ENCODE peak calls at places on chromosomes 3 and 15, in eight cellular contexts. One of them, this sample, is unnamed.
A peak's percentile ranks its signal among the peaks of the same experiment; 100 is the strongest.

GRCh38 chr15:68337826-68338225 is 60.3 kb downstream of the FEM1B start:
- DNase-seq in adrenal gland: peak; percentile 48
- DNase-seq in AG04450: no peak
- DNase-seq in cardiac muscle cell: no peak
- DNase-seq in tibial artery: peak; percentile 91
- DNase-seq in sigmoid colon: no peak
- DNase-seq in brain microvascular endothelial cell: no peak
- DNase-seq in upper lobe of right lung: no peak
- DNase-seq in this sample: peak; percentile 42

GRCh38 chr15:90607361-90607760 is 77.6 kb downstream of the CRTC3 start:
- DNase-seq in adrenal gland: no peak
- DNase-seq in AG04450: no peak
- DNase-seq in cardiac muscle cell: no peak
- DNase-seq in tibial artery: no peak
- DNase-seq in sigmoid colon: no peak
- DNase-seq in brain microvascular endothelial cell: no peak
- DNase-seq in upper lobe of right lung: no peak
- DNase-seq in this sample: no peak

GRCh38 chr3:158108596-158108995 is 1.3 kb upstream of the RSRC1 start:
- DNase-seq in adrenal gland: no peak
- DNase-seq in AG04450: no peak
- DNase-seq in cardiac muscle cell: no peak
- DNase-seq in tibial artery: no peak
- DNase-seq in sigmoid colon: no peak
- DNase-seq in brain microvascular endothelial cell: no peak
- DNase-seq in upper lobe of right lung: no peak
- DNase-seq in this sample: no peak

GRCh38 chr3:40312661-40313226 is 3.2 kb downstream of the EIF1B start:
- DNase-seq in adrenal gland: no peak
- DNase-seq in AG04450: no peak
- DNase-seq in cardiac muscle cell: peak; percentile 43
- DNase-seq in tibial artery: no peak
- DNase-seq in sigmoid colon: no peak
- DNase-seq in brain microvascular endothelial cell: no peak
- DNase-seq in upper lobe of right lung: no peak
- DNase-seq in this sample: no peak

GRCh38 chr3:47425383-47425778 is 44.6 kb downstream of the PTPN23 start:
- DNase-seq in adrenal gland: no peak
- DNase-seq in AG04450: no peak
- DNase-seq in cardiac muscle cell: no peak
- DNase-seq in tibial artery: peak; percentile 53
- DNase-seq in sigmoid colon: no peak
- DNase-seq in brain microvascular endothelial cell: no peak
- DNase-seq in upper lobe of right lung: no peak
- DNase-seq in this sample: no peak

GRCh38 chr3:47128110-47128509 is 35.8 kb downstream of the SETD2 start:
- DNase-seq in adrenal gland: no peak
- DNase-seq in AG04450: no peak
- DNase-seq in cardiac muscle cell: no peak
- DNase-seq in tibial artery: no peak
- DNase-seq in sigmoid colon: no peak
- DNase-seq in brain microvascular endothelial cell: no peak
- DNase-seq in upper lobe of right lung: no peak
- DNase-seq in this sample: no peak

GRCh38 chr15:94229591-94230365 is 1.6 kb upstream of the MCTP2 start:
- DNase-seq in adrenal gland: no peak
- DNase-seq in AG04450: no peak
- DNase-seq in cardiac muscle cell: no peak
- DNase-seq in tibial artery: no peak
- DNase-seq in sigmoid colon: no peak
- DNase-seq in brain microvascular endothelial cell: no peak
- DNase-seq in upper lobe of right lung: no peak
- DNase-seq in this sample: no peak

GRCh38 chr3:111923095-111923771 is 55.6 kb upstream of the ABHD10 start:
- DNase-seq in adrenal gland: no peak
- DNase-seq in AG04450: no peak
- DNase-seq in cardiac muscle cell: no peak
- DNase-seq in tibial artery: no peak
- DNase-seq in sigmoid colon: no peak
- DNase-seq in brain microvascular endothelial cell: no peak
- DNase-seq in upper lobe of right lung: no peak
- DNase-seq in this sample: no peak

GRCh38 chr15:23073890-23074631 is 34.7 kb upstream of the TUBGCP5 start:
- DNase-seq in adrenal gland: no peak
- DNase-seq in AG04450: no peak
- DNase-seq in cardiac muscle cell: no peak
- DNase-seq in tibial artery: no peak
- DNase-seq in sigmoid colon: no peak
- DNase-seq in brain microvascular endothelial cell: no peak
- DNase-seq in upper lobe of right lung: peak; percentile 71
- DNase-seq in this sample: no peak

GRCh38 chr3:190883973-190884832 is 21.7 kb upstream of the GMNC start:
- DNase-seq in adrenal gland: peak; percentile 67
- DNase-seq in AG04450: peak; percentile 38
- DNase-seq in cardiac muscle cell: peak; percentile 72
- DNase-seq in tibial artery: no peak
- DNase-seq in sigmoid colon: no peak
- DNase-seq in brain microvascular endothelial cell: peak; percentile 65
- DNase-seq in upper lobe of right lung: no peak
- DNase-seq in this sample: no peak

GRCh38 chr15:80776420-80777045 is 2.6 kb upstream of the CEMIP start:
- DNase-seq in adrenal gland: peak; percentile 86
- DNase-seq in AG04450: peak; percentile 48
- DNase-seq in cardiac muscle cell: peak; percentile 87
- DNase-seq in tibial artery: peak; percentile 76
- DNase-seq in sigmoid colon: peak; percentile 82
- DNase-seq in brain microvascular endothelial cell: peak; percentile 80
- DNase-seq in upper lobe of right lung: peak; percentile 70
- DNase-seq in this sample: peak; percentile 77

GRCh38 chr3:46575577-46576222 is 9.6 kb upstream of the LRRC2 start:
- DNase-seq in adrenal gland: no peak
- DNase-seq in AG04450: no peak
- DNase-seq in cardiac muscle cell: no peak
- DNase-seq in tibial artery: no peak
- DNase-seq in sigmoid colon: no peak
- DNase-seq in brain microvascular endothelial cell: no peak
- DNase-seq in upper lobe of right lung: no peak
- DNase-seq in this sample: no peak

GRCh38 chr3:41244620-41245336 is 45.5 kb downstream of the CTNNB1 start:
- DNase-seq in adrenal gland: peak; percentile 25
- DNase-seq in AG04450: no peak
- DNase-seq in cardiac muscle cell: no peak
- DNase-seq in tibial artery: no peak
- DNase-seq in sigmoid colon: no peak
- DNase-seq in brain microvascular endothelial cell: no peak
- DNase-seq in upper lobe of right lung: no peak
- DNase-seq in this sample: no peak

GRCh38 chr3:178350763-178351162 is 185.5 kb upstream of the KCNMB2 start:
- DNase-seq in adrenal gland: no peak
- DNase-seq in AG04450: no peak
- DNase-seq in cardiac muscle cell: peak; percentile 60
- DNase-seq in tibial artery: no peak
- DNase-seq in sigmoid colon: no peak
- DNase-seq in brain microvascular endothelial cell: no peak
- DNase-seq in upper lobe of right lung: no peak
- DNase-seq in this sample: no peak

GRCh38 chr3:32848215-32848614 is 30.4 kb downstream of the TRIM71 start:
- DNase-seq in adrenal gland: peak; percentile 27
- DNase-seq in AG04450: no peak
- DNase-seq in cardiac muscle cell: peak; percentile 38
- DNase-seq in tibial artery: no peak
- DNase-seq in sigmoid colon: no peak
- DNase-seq in brain microvascular endothelial cell: no peak
- DNase-seq in upper lobe of right lung: no peak
- DNase-seq in this sample: no peak

GRCh38 chr3:16419640-16420039 is 93.9 kb downstream of the RFTN1 start:
- DNase-seq in adrenal gland: no peak
- DNase-seq in AG04450: no peak
- DNase-seq in cardiac muscle cell: peak; percentile 56
- DNase-seq in tibial artery: no peak
- DNase-seq in sigmoid colon: no peak
- DNase-seq in brain microvascular endothelial cell: peak; percentile 56
- DNase-seq in upper lobe of right lung: no peak
- DNase-seq in this sample: no peak

GRCh38 chr3:195546130-195546560 is 3.0 kb upstream of the PPP1R2 start:
- DNase-seq in adrenal gland: peak; percentile 91
- DNase-seq in AG04450: no peak
- DNase-seq in cardiac muscle cell: peak; percentile 86
- DNase-seq in tibial artery: peak; percentile 90
- DNase-seq in sigmoid colon: peak; percentile 86
- DNase-seq in brain microvascular endothelial cell: peak; percentile 73
- DNase-seq in upper lobe of right lung: no peak
- DNase-seq in this sample: no peak

GRCh38 chr3:58751235-58751634 is 84.7 kb upstream of the FAM3D start:
- DNase-seq in adrenal gland: no peak
- DNase-seq in AG04450: no peak
- DNase-seq in cardiac muscle cell: no peak
- DNase-seq in tibial artery: no peak
- DNase-seq in sigmoid colon: no peak
- DNase-seq in brain microvascular endothelial cell: no peak
- DNase-seq in upper lobe of right lung: no peak
- DNase-seq in this sample: no peak

GRCh38 chr3:58752168-58752567 is 85.6 kb upstream of the FAM3D start:
- DNase-seq in adrenal gland: no peak
- DNase-seq in AG04450: no peak
- DNase-seq in cardiac muscle cell: no peak
- DNase-seq in tibial artery: no peak
- DNase-seq in sigmoid colon: no peak
- DNase-seq in brain microvascular endothelial cell: no peak
- DNase-seq in upper lobe of right lung: no peak
- DNase-seq in this sample: no peak

GRCh38 chr3:58749948-58750347 is 83.4 kb upstream of the FAM3D start:
- DNase-seq in adrenal gland: no peak
- DNase-seq in AG04450: no peak
- DNase-seq in cardiac muscle cell: no peak
- DNase-seq in tibial artery: no peak
- DNase-seq in sigmoid colon: no peak
- DNase-seq in brain microvascular endothelial cell: no peak
- DNase-seq in upper lobe of right lung: no peak
- DNase-seq in this sample: no peak

GRCh38 chr3:58755153-58755552 is 88.6 kb upstream of the FAM3D start:
- DNase-seq in adrenal gland: no peak
- DNase-seq in AG04450: no peak
- DNase-seq in cardiac muscle cell: no peak
- DNase-seq in tibial artery: no peak
- DNase-seq in sigmoid colon: no peak
- DNase-seq in brain microvascular endothelial cell: no peak
- DNase-seq in upper lobe of right lung: no peak
- DNase-seq in this sample: no peak

GRCh38 chr3:58754074-58754473 is 87.5 kb upstream of the FAM3D start:
- DNase-seq in adrenal gland: no peak
- DNase-seq in AG04450: no peak
- DNase-seq in cardiac muscle cell: no peak
- DNase-seq in tibial artery: no peak
- DNase-seq in sigmoid colon: no peak
- DNase-seq in brain microvascular endothelial cell: no peak
- DNase-seq in upper lobe of right lung: no peak
- DNase-seq in this sample: no peak
- H3K27ac ChIP-seq in adrenal gland: no peak overlapping the region
- H3K27ac ChIP-seq in AG04450: no peak overlapping the region
- H3K27ac ChIP-seq in cardiac muscle cell: no peak overlapping the region
- H3K27ac ChIP-seq in tibial artery: no peak overlapping the region
- H3K27ac ChIP-seq in sigmoid colon: no peak overlapping the region
- H3K27ac ChIP-seq in brain microvascular endothelial cell: no peak overlapping the region
- H3K27ac ChIP-seq in upper lobe of right lung: no peak overlapping the region
- H3K27ac ChIP-seq in this sample: no peak overlapping the region

GRCh38 chr15:56286213-56286612 is 42.5 kb upstream of the RFX7 start:
- DNase-seq in adrenal gland: no peak
- DNase-seq in AG04450: no peak
- DNase-seq in cardiac muscle cell: no peak
- DNase-seq in tibial artery: no peak
- DNase-seq in sigmoid colon: no peak
- DNase-seq in brain microvascular endothelial cell: no peak
- DNase-seq in upper lobe of right lung: no peak
- DNase-seq in this sample: no peak
- TF ChIP-seq CTCF in adrenal gland: no peak
- TF ChIP-seq CTCF in AG04450: peak; percentile 18
- TF ChIP-seq CTCF in cardiac muscle cell: peak; percentile 6
- TF ChIP-seq CTCF in tibial artery: no peak
- TF ChIP-seq CTCF in sigmoid colon: no peak
- TF ChIP-seq CTCF in brain microvascular endothelial cell: peak; percentile 46
- TF ChIP-seq CTCF in upper lobe of right lung: no peak
- TF ChIP-seq CTCF in this sample: no peak

DNA sequence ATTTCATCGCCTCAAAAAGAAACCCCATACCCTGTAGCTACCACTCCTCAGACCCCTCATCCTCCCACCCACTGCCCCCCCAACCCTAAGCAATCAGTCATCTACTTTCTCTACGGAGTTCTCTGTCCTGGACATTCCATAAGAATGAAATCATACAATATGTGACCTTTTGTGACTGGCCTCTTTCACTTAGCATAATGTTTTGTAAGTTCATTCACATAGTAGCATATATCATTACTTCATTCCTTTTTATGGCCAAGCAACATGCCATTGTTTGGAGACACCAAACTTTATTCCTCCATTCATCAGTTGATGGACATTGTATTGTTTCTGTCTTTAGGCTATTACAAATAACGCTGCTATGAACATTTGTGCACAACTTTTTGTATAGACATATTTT is 64.2 kb downstream of the TNIK start:
- DNase-seq in adrenal gland: no peak
- DNase-seq in AG04450: no peak
- DNase-seq in cardiac muscle cell: peak; percentile 49
- DNase-seq in tibial artery: no peak
- DNase-seq in sigmoid colon: no peak
- DNase-seq in brain microvascular endothelial cell: peak; percentile 53
- DNase-seq in upper lobe of right lung: no peak
- DNase-seq in this sample: no peak
- H3K27ac ChIP-seq in adrenal gland: no peak overlapping the region
- H3K27ac ChIP-seq in AG04450: no peak overlapping the region
- H3K27ac ChIP-seq in cardiac muscle cell: no peak overlapping the region
- H3K27ac ChIP-seq in tibial artery: no peak overlapping the region
- H3K27ac ChIP-seq in sigmoid colon: no peak overlapping the region
- H3K27ac ChIP-seq in brain microvascular endothelial cell: no peak overlapping the region
- H3K27ac ChIP-seq in upper lobe of right lung: no peak overlapping the region
- H3K27ac ChIP-seq in this sample: no peak overlapping the region

GRCh38 chr3:52036829-52037228 is 19.5 kb downstream of the DUSP7 start:
- DNase-seq in adrenal gland: no peak
- DNase-seq in AG04450: no peak
- DNase-seq in cardiac muscle cell: no peak
- DNase-seq in tibial artery: no peak
- DNase-seq in sigmoid colon: no peak
- DNase-seq in brain microvascular endothelial cell: no peak
- DNase-seq in upper lobe of right lung: no peak
- DNase-seq in this sample: no peak
- TF ChIP-seq CTCF in adrenal gland: no peak
- TF ChIP-seq CTCF in AG04450: no peak
- TF ChIP-seq CTCF in cardiac muscle cell: no peak
- TF ChIP-seq CTCF in tibial artery: no peak
- TF ChIP-seq CTCF in sigmoid colon: no peak
- TF ChIP-seq CTCF in brain microvascular endothelial cell: peak; percentile 20
- TF ChIP-seq CTCF in upper lobe of right lung: no peak
- TF ChIP-seq CTCF in this sample: no peak

This sample was measured in spleen.